ENCODE peak calls at places on chromosomes 6 and 20, in eight cellular contexts. F, A, B, Z, T, K, U and R are unnamed samples.
A peak's percentile ranks its signal among the peaks of the same experiment; 100 is the strongest.

GRCh38 chr20:10832146-10832545 is 158.3 kb upstream of the JAG1 start:
- DNase-seq in B (no peak), A (no peak), Z (no peak), K (no peak), F (peak; percentile 58), T (no peak), U (no peak), R (no peak)

GRCh38 chr6:98844244-98845161 is 10.1 kb downstream of the POU3F2 start:
- DNase-seq in Z (no peak), B (no peak), T (no peak), K (no peak), U (no peak), A (no peak), F (no peak), R (no peak)

GRCh38 chr6:135128268-135128914 is 52.7 kb upstream of the MYB start:
- DNase-seq in U (no peak), T (no peak), F (no peak), B (no peak), A (no peak), Z (no peak), K (no peak), R (no peak)

GRCh38 chr6:1502041-1502440 is 107.7 kb upstream of the FOXC1 start:
- DNase-seq in Z (no peak), F (no peak), B (no peak), K (no peak), U (no peak), A (no peak), T (no peak), R (no peak)

GRCh38 chr20:25341716-25342680 is 48.6 kb downstream of the ABHD12 start:
- DNase-seq in B (no peak), A (no peak), T (no peak), K (no peak), Z (no peak), F (peak; percentile 21), U (no peak), R (no peak)

GRCh38 chr20:34129518-34130162 is 17.6 kb upstream of the EIF2S2 start:
- DNase-seq in Z (no peak), F (peak; percentile 73), B (peak; percentile 61), T (peak; percentile 65), U (peak; percentile 66), A (peak; percentile 41), K (no peak), R (no peak)

GRCh38 chr20:8903655-8904605 is 165.0 kb upstream of the PLCB4 start:
- DNase-seq in U (no peak), F (no peak), Z (no peak), B (no peak), T (no peak), K (no peak), A (no peak), R (no peak)

GRCh38 chr6:35146453-35146852 is 5.3 kb upstream of the TCP11 start:
- DNase-seq in A (peak; percentile 41), B (peak; percentile 74), T (no peak), F (peak; percentile 55), K (no peak), U (peak; percentile 50), Z (peak; percentile 34), R (no peak)

GRCh38 chr6:157174731-157175130 is 148.6 kb downstream of the TMEM242 start:
- DNase-seq in U (no peak), F (no peak), Z (no peak), A (no peak), K (no peak), T (no peak), B (no peak), R (no peak)

GRCh38 chr6:104239971-104240370 is 619.7 kb downstream of the HACE1 start:
- DNase-seq in A (no peak), Z (no peak), B (no peak), T (no peak), K (no peak), U (no peak), F (no peak), R (no peak)

GRCh38 chr6:128538763-128539162 is 18.4 kb upstream of the PTPRK start:
- DNase-seq in F (peak; percentile 75), U (no peak), A (no peak), K (no peak), Z (no peak), B (no peak), T (no peak), R (no peak)

GRCh38 chr20:25551413-25552210 is 33.7 kb downstream of the NINL start:
- DNase-seq in B (no peak), Z (no peak), K (no peak), T (no peak), F (no peak), U (no peak), A (no peak), R (no peak)

GRCh38 chr6:116016846-116017545 is 43.7 kb downstream of the FRK start:
- DNase-seq in A (no peak), K (no peak), B (peak; percentile 55), T (no peak), F (peak; percentile 55), Z (no peak), U (no peak), R (no peak)

GRCh38 chr6:36824262-36824661 is 15.0 kb downstream of the CPNE5 start:
- DNase-seq in A (no peak), U (no peak), K (no peak), Z (no peak), B (no peak), F (no peak), T (no peak), R (no peak)

GRCh38 chr6:75493400-75494064 is at the start of gene FILIP1:
- DNase-seq in K (no peak), U (peak; percentile 74), T (peak; percentile 86), F (peak; percentile 56), A (peak; percentile 83), B (no peak), Z (no peak), R (no peak)

GRCh38 chr20:8837396-8837795 is 231.5 kb upstream of the PLCB4 start:
- DNase-seq in A (no peak), K (no peak), F (peak; percentile 96), U (no peak), T (no peak), Z (no peak), B (no peak), R (no peak)

GRCh38 chr6:170545405-170545804 is 7.7 kb downstream of the PSMB1 start:
- DNase-seq in F (peak; percentile 93), B (no peak), A (no peak), K (no peak), U (peak; percentile 24), T (no peak), Z (no peak), R (no peak)

GRCh38 chr20:61643631-61644386 is 391.7 kb downstream of the CDH4 start:
- DNase-seq in Z (peak; percentile 23), B (no peak), A (peak; percentile 58), U (no peak), K (no peak), T (no peak), F (no peak), R (no peak)

GRCh38 chr6:138428943-138429616 is 25.1 kb downstream of the HEBP2 start:
- DNase-seq in K (no peak), A (no peak), U (no peak), B (no peak), Z (no peak), F (peak; percentile 77), T (no peak), R (no peak)

GRCh38 chr20:50721881-50722281 is 9.5 kb upstream of the PARD6B start:
- DNase-seq in U (no peak), Z (no peak), A (peak; percentile 82), K (no peak), F (no peak), T (peak; percentile 64), B (no peak), R (no peak)
- TF ChIP-seq POLR2A in U (no peak), Z (no peak), A (peak; percentile 36), K (no peak), F (no peak), T (no peak), B (no peak), R (no peak)

GRCh38 chr6:48069280-48069679 is 41.7 kb downstream of the PTCHD4 start:
- DNase-seq in K (no peak), T (no peak), U (no peak), Z (no peak), F (peak; percentile 4), A (no peak), B (no peak), R (no peak)
- H3K4me3 ChIP-seq in K (no peak overlapping the region), T (no peak overlapping the region), U (peak overlapping the region; percentile 35), Z (no peak overlapping the region), F (no peak overlapping the region), A (no peak overlapping the region), B (no peak overlapping the region), R (no peak overlapping the region)

GRCh38 chr20:41035207-41035606 is 6.6 kb downstream of the TOP1 start:
- DNase-seq in F (no peak), A (no peak), K (no peak), T (no peak), Z (no peak), B (no peak), U (no peak), R (no peak)
- H3K27ac ChIP-seq in F (no peak overlapping the region), A (no peak overlapping the region), K (no peak overlapping the region), T (no peak overlapping the region), Z (no peak overlapping the region), B (no peak overlapping the region), U (no peak overlapping the region), R (no peak overlapping the region)

GRCh38 chr20:3812975-3813599 is 7.3 kb upstream of the AP5S1 start:
- DNase-seq in T (no peak), U (no peak), A (no peak), F (no peak), Z (no peak), K (no peak), B (no peak), R (no peak)

GRCh38 chr20:3812259-3812681 is 8.1 kb upstream of the AP5S1 start:
- DNase-seq in Z (no peak), T (no peak), U (no peak), A (no peak), F (no peak), B (no peak), K (no peak), R (no peak)

GRCh38 chr20:3813758-3814581 is 6.4 kb upstream of the AP5S1 start:
- DNase-seq in F (no peak), A (no peak), K (no peak), B (no peak), T (no peak), U (no peak), Z (no peak), R (no peak)

GRCh38 chr20:3808544-3808943 is 11.8 kb upstream of the AP5S1 start:
- DNase-seq in K (no peak), B (no peak), F (no peak), A (no peak), U (no peak), T (no peak), Z (no peak), R (no peak)

GRCh38 chr20:3811421-3812258 is 8.7 kb upstream of the AP5S1 start:
- DNase-seq in B (peak; percentile 98), F (peak; percentile 99), Z (peak; percentile 99), K (peak; percentile 72), A (peak; percentile 99), U (peak; percentile 99), T (peak; percentile 99), R (peak; percentile 99)
- TF ChIP-seq POLR2A in B (peak; percentile 74), F (peak; percentile 64), Z (peak; percentile 69), K (peak; percentile 72), A (peak; percentile 75), U (peak; percentile 94), T (peak; percentile 61), R (peak; percentile 56)

GRCh38 chr20:36860811-36861624 is 14.9 kb upstream of the TLDC2 start:
- DNase-seq in A (no peak), F (no peak), U (no peak), K (no peak), B (no peak), T (no peak), Z (no peak), R (no peak)
- H3K4me3 ChIP-seq in A (no peak overlapping the region), F (peak overlapping the region; percentile 62), U (peak overlapping the region; percentile 75), K (peak overlapping the region; percentile 67), B (no peak overlapping the region), T (peak overlapping the region; percentile 45), Z (peak overlapping the region; percentile 62), R (no peak overlapping the region)

GRCh38 chr20:39445095-39445494 is 483.0 kb downstream of the DHX35 start:
- DNase-seq in A (no peak), T (no peak), U (no peak), Z (no peak), F (no peak), K (no peak), B (no peak), R (no peak)
- H3K27ac ChIP-seq in A (no peak overlapping the region), T (no peak overlapping the region), U (no peak overlapping the region), Z (no peak overlapping the region), F (no peak overlapping the region), K (no peak overlapping the region), B (no peak overlapping the region), R (no peak overlapping the region)